ENCODE peak calls at places on chromosomes 1 and 21, in eight cellular contexts. R is aorta; W is AG04450; A is OCI-LY7; L is hepatocyte; B is tibial artery; K is HAP-1; D is effector memory CD4-positive, alpha-beta T cell. C is an unnamed sample. For H3K9me3, the result is how much of the 10 kb centered on the place peaks cover.

GRCh38 chr1:156108057-156108456 is 6.5 kb upstream of the LMNA start:
- DNase-seq in R (no peak), W (no peak), A (no peak), L (no peak), B (no peak), K (no peak), D (no peak), C (no peak)

GRCh38 chr1:219279017-219279770 is 105.5 kb downstream of the LYPLAL1 start:
- DNase-seq in R (no peak), W (no peak), A (no peak), L (no peak), B (no peak), K (no peak), D (no peak), C (no peak)

GRCh38 chr1:207259391-207259790 is 62.1 kb upstream of the CD55 start:
- DNase-seq in R (no peak), W (no peak), A (no peak), L (no peak), B (no peak), K (peak), D (no peak), C (peak)

GRCh38 chr1:208127284-208127683 is 116.9 kb downstream of the PLXNA2 start:
- DNase-seq in R (no peak), W (no peak), A (no peak), L (no peak), B (no peak), K (no peak), D (no peak), C (no peak)

GRCh38 chr21:33908760-33909159 is 6.8 kb downstream of the ATP5PO start:
- DNase-seq in R (no peak), W (no peak), A (no peak), L (no peak), B (no peak), K (no peak), D (no peak), C (no peak)

GRCh38 chr1:151898519-151898991 is 10.8 kb downstream of the THEM4 start:
- DNase-seq in R (no peak), W (no peak), A (no peak), L (no peak), B (no peak), K (no peak), D (peak), C (peak)

GRCh38 chr1:226635456-226635941 is 86.9 kb downstream of the STUM start:
- DNase-seq in R (peak), W (no peak), A (no peak), L (no peak), B (peak), K (no peak), D (peak), C (peak)

GRCh38 chr1:155773221-155773620 is 83.8 kb downstream of the GON4L start:
- DNase-seq in R (no peak), W (no peak), A (no peak), L (no peak), B (no peak), K (peak), D (no peak), C (no peak)

GRCh38 chr21:32958288-32958992 is 67.3 kb upstream of the OLIG2 start:
- DNase-seq in R (no peak), W (no peak), A (no peak), L (no peak), B (no peak), K (peak), D (no peak), C (no peak)

GRCh38 chr21:30306821-30307330 is 13.2 kb downstream of the KRTAP26-1 start:
- DNase-seq in R (no peak), W (no peak), A (no peak), L (no peak), B (no peak), K (no peak), D (no peak), C (no peak)
- H3K9me3 ChIP-seq in R (under half), W (under half), A (under half), L (under half), B (under half), K (under half), D (under half), C (under half)

GRCh38 chr1:73593804-73594203 is 604.2 kb downstream of the LRRIQ3 start:
- DNase-seq in R (no peak), W (no peak), A (no peak), L (no peak), B (no peak), K (no peak), D (no peak), C (no peak)
- H3K9me3 ChIP-seq in R (under half), W (under half), A (under half), L (under half), B (under half), K (under half), D (under half), C (under half)

GRCh38 chr1:4755301-4756183 is 101.1 kb downstream of the AJAP1 start:
- DNase-seq in R (no peak), W (no peak), A (no peak), L (peak), B (no peak), K (no peak), D (no peak), C (no peak)
- H3K9me3 ChIP-seq in R (under half), W (half or more), A (under half), L (under half), B (under half), K (under half), D (under half), C (under half)

GRCh38 chr1:2918441-2918840 is 102.8 kb upstream of the ACTRT2 start:
- DNase-seq in R (no peak), W (no peak), A (no peak), L (no peak), B (no peak), K (no peak), D (no peak), C (no peak)
- H3K9me3 ChIP-seq in R (under half), W (half or more), A (under half), L (under half), B (under half), K (under half), D (under half), C (under half)

GRCh38 chr1:5370321-5370720 is 621.9 kb downstream of the NPHP4 start:
- DNase-seq in R (no peak), W (no peak), A (no peak), L (no peak), B (no peak), K (no peak), D (no peak), C (no peak)

GRCh38 chr1:5365751-5366150 is 626.5 kb downstream of the NPHP4 start:
- DNase-seq in R (no peak), W (no peak), A (no peak), L (no peak), B (no peak), K (no peak), D (no peak), C (no peak)

GRCh38 chr1:5367306-5367705 is 624.9 kb downstream of the NPHP4 start:
- DNase-seq in R (no peak), W (no peak), A (no peak), L (no peak), B (no peak), K (no peak), D (no peak), C (no peak)

GRCh38 chr1:5369223-5369622 is 623.0 kb downstream of the NPHP4 start:
- DNase-seq in R (no peak), W (no peak), A (no peak), L (no peak), B (no peak), K (no peak), D (no peak), C (no peak)

DNA sequence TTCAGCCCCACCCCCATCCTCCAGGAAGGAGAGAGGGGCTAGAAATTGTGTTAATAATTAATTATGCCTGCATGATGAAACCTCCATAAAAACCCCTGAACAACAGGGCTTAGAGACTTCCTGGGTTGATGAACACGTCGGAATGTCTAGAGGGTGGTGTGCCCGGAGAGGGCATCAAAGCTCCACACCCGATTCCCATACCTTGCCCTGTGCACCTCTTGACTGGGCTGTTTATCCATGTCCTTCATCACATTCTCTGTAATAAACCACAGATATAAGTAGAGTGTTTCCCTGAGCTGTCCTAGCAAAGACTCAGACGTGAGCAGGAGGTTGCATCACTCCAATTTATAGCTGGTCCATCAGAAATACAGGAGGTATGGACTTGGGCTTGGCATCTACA is 624.0 kb downstream of the NPHP4 start:
- DNase-seq in R (no peak), W (no peak), A (no peak), L (no peak), B (no peak), K (no peak), D (no peak), C (no peak)
- H3K9me3 ChIP-seq in R (under half), W (half or more), A (under half), L (under half), B (under half), K (under half), D (under half), C (under half)